ENCODE peak calls at places on chromosomes 5 and 9, in ten cellular contexts. X is GM12878, A is GM23248, T is HepG2, Y is HCT116, E is H9, F is OCI-LY7, B is PC-3, V is PC-9, G is IMR-90. P is an unnamed sample. For H4K20me1, the result is how much of the 10 kb centered on the place peaks cover.

GRCh38 chr9:78295731-78296130 is 1.2 kb upstream of the PSAT1 start:
- DNase-seq in B (no peak), G (no peak), V (no peak), T (peak), X (no peak), E (no peak), A (peak), F (no peak), Y (no peak), P (no peak)

GRCh38 chr5:87282254-87282653 is 14.6 kb downstream of the RASA1 start:
- DNase-seq in V (no peak), B (no peak), F (no peak), T (no peak), A (no peak), X (no peak), E (no peak), Y (no peak), G (no peak), P (no peak)

GRCh38 chr5:145495741-145496140 is 339.4 kb downstream of the PRELID2 start:
- DNase-seq in E (no peak), B (peak), F (no peak), Y (peak), V (no peak), G (peak), A (peak), X (no peak), T (peak), P (peak)

GRCh38 chr9:91536211-91536691 is 112.6 kb upstream of the NFIL3 start:
- DNase-seq in V (peak), F (no peak), Y (peak), A (peak), X (no peak), G (peak), B (peak), E (no peak), T (peak), P (peak)

GRCh38 chr5:82470185-82470584 is 192.0 kb upstream of the RPS23 start:
- DNase-seq in A (peak), Y (no peak), G (no peak), X (no peak), T (no peak), B (peak), F (no peak), E (no peak), V (no peak), P (no peak)

GRCh38 chr5:42745426-42745825 is 11.2 kb upstream of the CCDC152 start:
- DNase-seq in G (no peak), E (peak), X (no peak), A (peak), V (peak), Y (peak), B (peak), F (peak), T (peak), P (no peak)

GRCh38 chr5:72509401-72509800 is 2.2 kb upstream of the ZNF366 start:
- DNase-seq in Y (no peak), V (no peak), G (no peak), F (no peak), X (no peak), B (no peak), E (no peak), A (peak), T (no peak), P (no peak)

GRCh38 chr5:107900721-107901120 is 230.0 kb upstream of the EFNA5 start:
- DNase-seq in A (no peak), E (no peak), X (no peak), B (no peak), Y (no peak), F (no peak), V (no peak), T (no peak), G (no peak), P (no peak)

GRCh38 chr9:32423371-32423770 is 38.9 kb downstream of the ACO1 start:
- DNase-seq in A (peak), Y (no peak), T (no peak), V (no peak), G (peak), E (no peak), B (peak), X (no peak), F (no peak), P (no peak)

GRCh38 chr9:134475051-134475790 is 149.0 kb downstream of the RXRA start:
- DNase-seq in V (no peak), G (peak), E (no peak), F (no peak), X (no peak), T (no peak), B (no peak), A (peak), Y (no peak), P (no peak)

GRCh38 chr5:138654281-138654867 is 79.2 kb upstream of the HSPA9 start:
- DNase-seq in E (no peak), T (no peak), B (peak), X (peak), V (peak), F (no peak), G (peak), Y (no peak), A (peak), P (peak)

GRCh38 chr9:115127191-115127817 is 9.3 kb upstream of the TNC start:
- DNase-seq in X (no peak), A (no peak), V (no peak), E (no peak), T (no peak), B (peak), G (peak), Y (no peak), F (no peak), P (peak)

GRCh38 chr9:129594632-129595031 is 26.3 kb downstream of the C9orf50 start:
- DNase-seq in V (no peak), F (no peak), T (no peak), A (no peak), G (no peak), Y (no peak), X (no peak), B (no peak), E (no peak), P (no peak)

GRCh38 chr5:9069650-9070049 is 476.2 kb downstream of the SEMA5A start:
- DNase-seq in A (no peak), F (no peak), X (no peak), G (peak), V (no peak), E (no peak), T (no peak), Y (no peak), B (no peak), P (no peak)

GRCh38 chr5:126516133-126516532 is 78.9 kb downstream of the ALDH7A1 start:
- DNase-seq in T (no peak), F (no peak), B (no peak), A (peak), G (peak), X (no peak), E (no peak), Y (no peak), V (no peak), P (peak)

GRCh38 chr5:177370488-177371119 is 12.9 kb downstream of the RGS14 start:
- DNase-seq in Y (peak), A (peak), E (peak), V (peak), T (peak), F (peak), B (peak), G (peak), X (no peak), P (peak)

GRCh38 chr5:178113141-178113787 is at the start of gene N4BP3:
- DNase-seq in A (peak), X (no peak), T (no peak), F (peak), G (peak), Y (peak), V (peak), E (peak), B (peak), P (peak)

GRCh38 chr5:32057157-32058096 is 116.7 kb downstream of the GOLPH3 start:
- DNase-seq in A (peak), F (no peak), T (no peak), Y (peak), V (no peak), X (no peak), G (no peak), E (no peak), B (peak), P (no peak)

GRCh38 chr9:249025-249424 is 34.4 kb downstream of the DOCK8 start:
- DNase-seq in T (no peak), V (no peak), E (no peak), Y (no peak), G (no peak), X (no peak), A (no peak), F (no peak), B (peak), P (peak)

GRCh38 chr5:1299961-1300360 is 5.1 kb upstream of the TERT start:
- DNase-seq in F (no peak), A (no peak), X (no peak), T (no peak), B (no peak), V (no peak), Y (no peak), E (peak), G (no peak), P (no peak)

GRCh38 chr9:8020161-8020560 is 220.6 kb upstream of the DMAC1 start:
- DNase-seq in X (no peak), E (no peak), T (no peak), V (no peak), F (no peak), A (no peak), Y (no peak), G (no peak), B (no peak), P (no peak)

GRCh38 chr9:95266649-95267048 is 50.9 kb downstream of the FANCC start:
- DNase-seq in X (peak), Y (no peak), T (no peak), V (no peak), B (no peak), F (peak), A (no peak), E (no peak), G (no peak), P (no peak)
- H3K27ac ChIP-seq in X (no peak), Y (no peak), T (no peak), V (no peak), B (no peak), F (no peak), A (no peak), E (no peak), G (no peak), P (no peak)

GRCh38 chr5:80216096-80216495 is 39.8 kb downstream of the SERINC5 start:
- DNase-seq in X (no peak), A (no peak), Y (no peak), F (no peak), G (no peak), B (no peak), V (no peak), E (no peak), T (no peak), P (no peak)
- H4K20me1 ChIP-seq in X (under half), A (under half), Y (under half), F (under half), G (under half), B (under half), V (under half), E (under half), T (under half), P (under half)

DNA sequence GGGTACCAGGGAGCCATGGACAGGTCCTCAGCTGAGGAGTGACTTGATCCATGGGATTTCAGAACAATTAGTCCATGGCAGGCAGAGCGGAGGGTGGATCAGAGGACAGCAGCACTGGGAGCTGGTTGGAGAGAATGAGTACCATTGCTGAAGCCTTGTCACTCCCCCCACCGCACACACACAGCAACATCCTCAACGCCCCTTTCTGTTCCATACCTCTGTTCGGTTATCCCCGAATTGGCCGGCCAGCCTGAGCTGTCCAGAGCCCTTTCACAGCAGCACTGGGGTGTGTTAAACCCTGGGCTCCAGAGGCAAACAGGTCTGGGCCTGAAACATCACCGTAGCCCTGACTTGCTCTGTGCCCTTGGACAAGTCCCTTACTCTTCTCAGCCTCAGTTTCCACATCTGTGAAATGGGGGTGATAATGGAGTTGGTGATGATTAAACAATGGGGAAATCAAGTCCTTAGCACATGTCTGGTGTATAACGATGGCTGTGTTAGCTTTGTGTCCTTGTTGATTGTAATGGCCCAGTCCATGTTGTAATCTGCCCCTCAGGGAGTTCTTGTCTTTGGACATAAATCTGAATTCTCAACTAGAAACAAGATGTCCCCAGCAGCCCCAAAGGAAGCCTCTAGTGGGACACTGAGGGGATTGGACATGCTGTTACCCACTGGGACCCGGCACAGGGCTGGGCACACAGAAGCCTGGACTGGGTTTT is 16.9 kb downstream of the GSN start:
- DNase-seq in V (no peak), B (no peak), Y (no peak), X (no peak), T (no peak), A (no peak), G (no peak), F (no peak), E (no peak), P (no peak)
- H3K27ac ChIP-seq in V (no peak), B (no peak), Y (peak), X (no peak), T (no peak), A (no peak), G (no peak), F (no peak), E (no peak), P (peak)

DNA sequence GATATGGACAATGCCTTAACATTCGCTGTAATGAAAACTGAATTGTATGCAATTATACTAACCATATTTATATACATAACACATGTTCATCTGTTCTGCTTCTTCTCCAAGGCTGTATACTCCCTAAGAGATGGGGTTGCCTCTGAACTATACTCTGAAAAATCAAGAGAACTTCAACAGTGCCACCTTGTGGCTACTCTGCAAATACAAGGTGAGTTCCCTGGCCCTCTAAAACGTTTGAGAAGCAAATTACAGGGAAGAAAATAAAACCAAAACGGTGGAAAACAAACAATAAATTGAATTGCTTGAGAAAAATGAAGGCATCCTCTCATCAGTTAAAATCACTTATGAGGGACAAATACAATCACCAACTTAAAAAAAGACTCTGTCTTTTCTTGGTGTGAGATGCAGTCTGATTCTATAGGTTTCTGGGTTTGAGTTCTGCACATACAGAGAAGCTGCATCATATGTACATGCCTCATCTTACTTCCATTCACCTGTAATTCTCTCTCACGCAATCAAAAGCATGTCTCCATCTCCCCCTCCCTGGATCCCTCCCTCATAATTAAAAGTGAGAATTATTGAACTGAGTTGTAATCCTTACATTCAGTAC is 98.6 kb downstream of the FBXW11 start:
- DNase-seq in B (peak), X (no peak), F (peak), V (peak), A (peak), T (peak), E (peak), G (peak), Y (peak), P (peak)
- H4K20me1 ChIP-seq in B (under half), X (under half), F (under half), V (under half), A (under half), T (under half), E (under half), G (half or more), Y (under half), P (under half)

P was measured in mammary epithelial cell.